ENCODE peak calls at places on chromosomes 6 and 20, in nine cellular contexts. J, K, R, S, W, C, Q, M and O are unnamed samples.
A peak's percentile ranks its signal among the peaks of the same experiment; 100 is the strongest.

GRCh38 chr6:35025241-35026188 is 115.6 kb downstream of the TCP11 start:
- DNase-seq in J (no peak), K (no peak), R (no peak), S (peak; percentile 29), W (no peak), C (no peak), Q (no peak), M (no peak), O (no peak)

GRCh38 chr6:155041781-155042279 is 46.7 kb downstream of the TIAM2 start:
- DNase-seq in J (no peak), K (peak; percentile 12), R (no peak), S (no peak), W (peak; percentile 32), C (no peak), Q (no peak), M (no peak), O (no peak)

GRCh38 chr6:1629316-1629715 is 19.6 kb downstream of the FOXC1 start:
- DNase-seq in J (no peak), K (no peak), R (no peak), S (no peak), W (no peak), C (no peak), Q (no peak), M (peak; percentile 37), O (no peak)

GRCh38 chr6:102798631-102799030 is 1405.1 kb downstream of the GRIK2 start:
- DNase-seq in J (no peak), K (no peak), R (no peak), S (no peak), W (no peak), C (peak; percentile 33), Q (no peak), M (no peak), O (no peak)

GRCh38 chr20:10953437-10953836 is 279.6 kb upstream of the JAG1 start:
- DNase-seq in J (no peak), K (no peak), R (no peak), S (no peak), W (no peak), C (no peak), Q (no peak), M (no peak), O (no peak)

GRCh38 chr6:52388790-52389189 is 26.8 kb downstream of the PAQR8 start:
- DNase-seq in J (no peak), K (no peak), R (no peak), S (no peak), W (no peak), C (no peak), Q (no peak), M (no peak), O (no peak)

GRCh38 chr20:23144856-23145255 is 58.7 kb upstream of the CD93 start:
- DNase-seq in J (no peak), K (no peak), R (no peak), S (no peak), W (no peak), C (no peak), Q (no peak), M (no peak), O (no peak)

GRCh38 chr20:10558635-10559187 is 115.1 kb downstream of the JAG1 start:
- DNase-seq in J (peak; percentile 91), K (peak; percentile 89), R (peak; percentile 95), S (no peak), W (peak; percentile 88), C (no peak), Q (peak; percentile 47), M (no peak), O (no peak)

GRCh38 chr20:62812907-62813200 is 4.0 kb upstream of the COL9A3 start:
- DNase-seq in J (no peak), K (no peak), R (no peak), S (no peak), W (no peak), C (no peak), Q (no peak), M (no peak), O (no peak)

GRCh38 chr6:111973897-111974639 is 79.8 kb upstream of the CCN6 start:
- DNase-seq in J (no peak), K (peak; percentile 71), R (peak; percentile 77), S (no peak), W (peak; percentile 71), C (no peak), Q (no peak), M (no peak), O (no peak)

GRCh38 chr6:130622142-130622541 is 205.1 kb upstream of the SMLR1 start:
- DNase-seq in J (no peak), K (no peak), R (no peak), S (no peak), W (no peak), C (no peak), Q (no peak), M (no peak), O (no peak)

GRCh38 chr6:558089-558488 is 98.8 kb downstream of the HUS1B start:
- DNase-seq in J (no peak), K (peak; percentile 20), R (peak; percentile 18), S (no peak), W (peak; percentile 10), C (no peak), Q (peak; percentile 40), M (no peak), O (no peak)

GRCh38 chr20:4147319-4147718 is 132.0 kb upstream of the RNF24 start:
- DNase-seq in J (no peak), K (no peak), R (no peak), S (no peak), W (no peak), C (peak; percentile 2), Q (no peak), M (no peak), O (no peak)

GRCh38 chr20:57507477-57507876 is 17.5 kb downstream of the CTCFL start:
- DNase-seq in J (no peak), K (no peak), R (no peak), S (no peak), W (peak; percentile 16), C (no peak), Q (no peak), M (no peak), O (no peak)

GRCh38 chr6:132483779-132484679 is 28.9 kb downstream of the STX7 start:
- DNase-seq in J (peak; percentile 57), K (peak; percentile 85), R (peak; percentile 84), S (no peak), W (peak; percentile 80), C (peak; percentile 76), Q (peak; percentile 29), M (no peak), O (peak; percentile 29)

GRCh38 chr6:87180105-87180504 is 24.7 kb downstream of the ZNF292 start:
- DNase-seq in J (no peak), K (no peak), R (no peak), S (no peak), W (no peak), C (no peak), Q (no peak), M (no peak), O (no peak)

GRCh38 chr20:34709836-34710567 is 5.9 kb downstream of the TP53INP2 start:
- DNase-seq in J (no peak), K (peak; percentile 44), R (no peak), S (peak; percentile 79), W (peak; percentile 28), C (peak; percentile 87), Q (peak; percentile 90), M (peak; percentile 81), O (peak; percentile 16)

GRCh38 chr20:43731927-43732326 is 5.1 kb upstream of the GTSF1L start:
- DNase-seq in J (no peak), K (peak; percentile 10), R (no peak), S (no peak), W (no peak), C (no peak), Q (no peak), M (no peak), O (no peak)

GRCh38 chr20:63741354-63741675 is 1.7 kb downstream of the SLC2A4RG start:
- DNase-seq in J (no peak), K (no peak), R (no peak), S (no peak), W (no peak), C (no peak), Q (no peak), M (no peak), O (no peak)

GRCh38 chr6:36976509-36976908 is 9.5 kb downstream of the MTCH1 start:
- DNase-seq in J (no peak), K (no peak), R (no peak), S (no peak), W (no peak), C (no peak), Q (no peak), M (no peak), O (no peak)

GRCh38 chr20:45890077-45890996 is 671 bp downstream of the NEURL2 start:
- DNase-seq in J (peak; percentile 61), K (peak; percentile 78), R (peak; percentile 86), S (peak; percentile 88), W (peak; percentile 92), C (peak; percentile 92), Q (peak; percentile 73), M (peak; percentile 83), O (peak; percentile 48)
- TF ChIP-seq CTCF in J (peak; percentile 79), K (peak; percentile 76), R (peak; percentile 77), S (peak; percentile 82), W (peak; percentile 78), C (peak; percentile 76), Q (peak; percentile 66), M (peak; percentile 54), O (peak; percentile 80)

DNA sequence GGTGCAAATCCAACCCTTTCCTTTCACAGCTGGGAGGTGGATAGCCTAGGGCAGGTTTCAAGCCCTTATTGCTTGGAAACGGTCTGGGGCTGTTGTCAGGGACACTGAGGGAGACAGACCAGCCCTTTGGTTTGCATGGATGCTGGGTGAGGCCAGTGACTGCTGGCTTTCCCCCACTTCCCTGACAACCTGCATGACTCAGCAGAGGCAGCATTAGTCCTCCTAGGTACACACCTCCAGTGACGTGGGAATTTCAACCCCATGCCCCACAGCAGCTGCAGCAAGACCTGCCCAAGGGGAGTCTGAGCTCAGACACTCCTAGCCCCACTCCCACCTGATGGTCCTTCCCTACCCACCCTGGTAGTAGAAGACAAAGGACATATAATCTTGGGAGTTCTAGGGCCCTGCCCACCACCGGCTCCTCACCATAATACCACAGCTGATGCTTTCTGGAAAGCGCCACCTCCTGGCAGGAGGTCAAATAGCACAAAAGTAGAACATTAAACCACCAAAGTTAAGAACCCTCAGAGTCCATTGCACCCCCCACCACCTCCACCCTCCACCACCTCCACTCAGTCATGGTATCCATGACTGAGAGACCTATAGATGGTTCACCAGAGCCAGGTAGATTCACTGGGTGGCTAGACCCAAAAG is 797.8 kb upstream of the MAN1A1 start:
- DNase-seq in J (no peak), K (no peak), R (no peak), S (no peak), W (no peak), C (no peak), Q (no peak), M (no peak), O (no peak)
- TF ChIP-seq CTCF in J (no peak), K (no peak), R (no peak), S (peak; percentile 41), W (no peak), C (no peak), Q (peak; percentile 44), M (no peak), O (no peak)

GRCh38 chr6:127494240-127494767 is 24.8 kb downstream of the MTCL3 start:
- DNase-seq in J (no peak), K (no peak), R (no peak), S (no peak), W (no peak), C (no peak), Q (no peak), M (no peak), O (no peak)

GRCh38 chr6:127496471-127496870 is 22.7 kb downstream of the MTCL3 start:
- DNase-seq in J (no peak), K (peak; percentile 44), R (peak; percentile 45), S (no peak), W (peak; percentile 18), C (no peak), Q (no peak), M (no peak), O (no peak)
- TF ChIP-seq CTCF in J (no peak), K (no peak), R (no peak), S (no peak), W (no peak), C (no peak), Q (no peak), M (no peak), O (no peak)

GRCh38 chr6:116011096-116011401 is 49.6 kb downstream of the FRK start:
- DNase-seq in J (no peak), K (no peak), R (no peak), S (no peak), W (no peak), C (no peak), Q (no peak), M (no peak), O (no peak)
- TF ChIP-seq CTCF in J (no peak), K (no peak), R (no peak), S (peak; percentile 37), W (no peak), C (no peak), Q (no peak), M (no peak), O (no peak)